ENCODE peak calls at places on chromosome 1, in eight cellular contexts. I is HT1080, E is SW 1271, U is cardiac muscle cell, S is stromal cell of bone marrow, F is hypothalamus, T is GF-D8, W is neural progenitor cell. V is an unnamed sample.

GRCh38 chr1:89672489-89673183 is 39.7 kb downstream of the LRRC8C start:
- DNase-seq in E (no peak), F (no peak), W (no peak), I (no peak), S (no peak), T (no peak), U (no peak), V (no peak)

GRCh38 chr1:29856663-29857224 is 620.4 kb downstream of the PTPRU start:
- DNase-seq in E (no peak), F (no peak), T (no peak), U (no peak), S (no peak), I (no peak), W (peak), V (no peak)

GRCh38 chr1:159179906-159180305 is 8.5 kb downstream of the CADM3 start:
- DNase-seq in I (no peak), F (no peak), T (no peak), E (no peak), U (no peak), S (no peak), W (no peak), V (no peak)

GRCh38 chr1:155166373-155167165 is 6.5 kb downstream of the KRTCAP2 start:
- DNase-seq in S (no peak), E (no peak), T (peak), W (peak), U (no peak), F (peak), I (no peak), V (no peak)

GRCh38 chr1:101178688-101179491 is 57.9 kb upstream of the S1PR1 start:
- DNase-seq in U (no peak), E (no peak), T (no peak), F (no peak), S (no peak), I (peak), W (no peak), V (no peak)

GRCh38 chr1:67704351-67704750 is 19.4 kb downstream of the GADD45A start:
- DNase-seq in T (no peak), W (no peak), F (no peak), S (no peak), E (no peak), U (no peak), I (no peak), V (no peak)

GRCh38 chr1:53574621-53575020 is 115.4 kb downstream of the DMRTB1 start:
- DNase-seq in E (no peak), T (no peak), F (no peak), S (no peak), U (no peak), W (no peak), I (no peak), V (no peak)

GRCh38 chr1:165949335-165950130 is 122.1 kb downstream of the UCK2 start:
- DNase-seq in U (peak), I (no peak), T (no peak), W (peak), F (no peak), S (no peak), E (no peak), V (peak)

GRCh38 chr1:63155437-63155836 is 166.9 kb upstream of the FOXD3 start:
- DNase-seq in U (no peak), W (no peak), T (no peak), S (no peak), E (no peak), F (no peak), I (no peak), V (no peak)

GRCh38 chr1:202237052-202237451 is 43.5 kb downstream of the LGR6 start:
- DNase-seq in S (no peak), E (no peak), W (peak), U (peak), F (no peak), I (peak), T (no peak), V (peak)

GRCh38 chr1:34369701-34370455 is 193.2 kb downstream of the C1orf94 start:
- DNase-seq in E (no peak), F (no peak), U (no peak), S (no peak), T (no peak), W (no peak), I (no peak), V (no peak)

GRCh38 chr1:15288173-15288926 is 41.3 kb downstream of the FHAD1 start:
- DNase-seq in T (no peak), U (no peak), W (no peak), F (no peak), I (no peak), S (no peak), E (no peak), V (peak)

GRCh38 chr1:94707321-94708298 is 112.5 kb upstream of the SLC44A3 start:
- DNase-seq in U (no peak), W (no peak), F (no peak), S (no peak), E (no peak), I (no peak), T (no peak), V (no peak)

GRCh38 chr1:204366759-204367158 is 7.0 kb upstream of the PLEKHA6 start:
- DNase-seq in I (no peak), T (no peak), S (no peak), W (peak), U (peak), F (no peak), E (no peak), V (no peak)

GRCh38 chr1:61853545-61853944 is 111.3 kb downstream of the PATJ start:
- DNase-seq in S (peak), T (no peak), U (no peak), I (peak), E (peak), W (no peak), F (no peak), V (no peak)

GRCh38 chr1:88175631-88176226 is 508.3 kb upstream of the PKN2 start:
- DNase-seq in F (no peak), E (no peak), S (no peak), U (peak), W (no peak), T (no peak), I (peak), V (no peak)

GRCh38 chr1:180257461-180257860 is 27.4 kb downstream of the LHX4 start:
- DNase-seq in W (no peak), I (no peak), S (no peak), T (no peak), U (no peak), E (no peak), F (no peak), V (no peak)

GRCh38 chr1:158037876-158038359 is 44.5 kb downstream of the KIRREL1 start:
- DNase-seq in W (no peak), U (no peak), E (peak), F (no peak), I (peak), S (no peak), T (no peak), V (peak)

GRCh38 chr1:216721878-216722277 is 1.4 kb downstream of the ESRRG start:
- DNase-seq in U (no peak), E (no peak), F (no peak), T (no peak), I (no peak), S (no peak), W (no peak), V (no peak)

GRCh38 chr1:24501371-24502167 is 1.1 kb upstream of the RCAN3 start:
- DNase-seq in W (no peak), I (peak), F (no peak), T (peak), E (peak), U (no peak), S (no peak), V (no peak)

GRCh38 chr1:176880954-176881595 is 283.4 kb downstream of the ASTN1 start:
- DNase-seq in U (peak), I (peak), S (peak), T (no peak), E (peak), F (no peak), W (peak), V (peak)

GRCh38 chr1:56590520-56591011 is 11.2 kb upstream of the PLPP3 start:
- DNase-seq in S (no peak), E (no peak), U (no peak), W (no peak), T (no peak), I (no peak), F (no peak), V (peak)

GRCh38 chr1:87202922-87203655 is 125.6 kb upstream of the LMO4 start:
- DNase-seq in E (no peak), I (no peak), T (no peak), F (no peak), W (no peak), U (no peak), S (no peak), V (no peak)

GRCh38 chr1:86409416-86410021 is 13.4 kb upstream of the ODF2L start:
- DNase-seq in E (no peak), T (no peak), S (no peak), W (peak), U (no peak), F (no peak), I (peak), V (no peak)

GRCh38 chr1:205077158-205077933 is 6.9 kb downstream of the TMEM81 start:
- DNase-seq in E (no peak), W (no peak), U (no peak), F (no peak), S (no peak), T (no peak), I (no peak), V (no peak)

GRCh38 chr1:156298852-156299357 is at the start of gene VHLL:
- DNase-seq in F (no peak), I (no peak), T (no peak), W (no peak), E (no peak), S (no peak), U (no peak), V (no peak)

GRCh38 chr1:164611754-164612642 is 53.0 kb downstream of the PBX1 start:
- DNase-seq in F (no peak), W (peak), S (no peak), I (peak), U (peak), E (no peak), T (no peak), V (peak)

GRCh38 chr1:214135886-214136285 is 145.1 kb upstream of the SMYD2 start:
- DNase-seq in S (no peak), I (no peak), E (no peak), W (no peak), T (no peak), F (no peak), U (no peak), V (no peak)

GRCh38 chr1:47915677-47916353 is 81.4 kb downstream of the TRABD2B start:
- DNase-seq in T (no peak), W (peak), E (no peak), I (no peak), S (no peak), U (no peak), F (no peak), V (no peak)

GRCh38 chr1:160053548-160054365 is 16.2 kb downstream of the KCNJ10 start:
- DNase-seq in S (no peak), U (no peak), W (no peak), T (no peak), I (no peak), F (peak), E (no peak), V (no peak)

GRCh38 chr1:47901001-47901575 is 96.1 kb downstream of the TRABD2B start:
- DNase-seq in W (no peak), I (no peak), F (no peak), T (no peak), E (no peak), S (no peak), U (no peak), V (no peak)

GRCh38 chr1:167797005-167797404 is 75.2 kb downstream of the MPZL1 start:
- DNase-seq in W (peak), T (peak), U (peak), I (peak), E (no peak), S (peak), F (peak), V (peak)